ENCODE peak calls at places on chromosomes 12 and 14, in five cellular contexts. H is lower lobe of right lung, T is heart left ventricle, B is heart right ventricle, L is body of pancreas. P is an unnamed sample. For H3K9me3, the result is how much of the 10 kb centered on the place peaks cover.

GRCh38 chr12:114693532-114693931 is 9.6 kb upstream of the TBX3 start:
- DNase-seq in H (no peak), T (no peak), B (no peak), L (no peak), P (no peak)

GRCh38 chr14:58693048-58693447 is 55.3 kb downstream of the DACT1 start:
- DNase-seq in H (no peak), T (no peak), B (no peak), L (no peak), P (no peak)

GRCh38 chr12:82832091-82832490 is 145.4 kb downstream of the TMTC2 start:
- DNase-seq in H (no peak), T (no peak), B (no peak), L (no peak), P (no peak)

GRCh38 chr12:96233941-96234461 is 39.8 kb downstream of the ELK3 start:
- DNase-seq in H (peak), T (peak), B (peak), L (peak), P (peak)

GRCh38 chr14:74641581-74641980 is 29.5 kb upstream of the LTBP2 start:
- DNase-seq in H (no peak), T (no peak), B (no peak), L (no peak), P (no peak)

GRCh38 chr12:132117558-132117875 is 26.6 kb downstream of the DDX51 start:
- DNase-seq in H (no peak), T (no peak), B (no peak), L (no peak), P (no peak)

GRCh38 chr12:54052745-54053624 is 650 bp upstream of the HOXC4 start:
- DNase-seq in H (no peak), T (no peak), B (no peak), L (no peak), P (no peak)

GRCh38 chr14:51544901-51545300 is 106.8 kb upstream of the FRMD6 start:
- DNase-seq in H (no peak), T (no peak), B (no peak), L (no peak), P (no peak)

GRCh38 chr14:102280376-102280962 is 24.5 kb downstream of the MOK start:
- DNase-seq in H (no peak), T (no peak), B (no peak), L (no peak), P (no peak)

GRCh38 chr12:46664771-46665287 is 161.0 kb downstream of the SLC38A4 start:
- DNase-seq in H (no peak), T (no peak), B (no peak), L (no peak), P (peak)

GRCh38 chr12:117874842-117875434 is 93.9 kb downstream of the KSR2 start:
- DNase-seq in H (peak), T (peak), B (peak), L (peak), P (peak)

GRCh38 chr12:67558775-67559174 is 89.8 kb upstream of the DYRK2 start:
- DNase-seq in H (no peak), T (no peak), B (no peak), L (no peak), P (no peak)

GRCh38 chr12:67562513-67563287 is 85.8 kb upstream of the DYRK2 start:
- DNase-seq in H (no peak), T (no peak), B (no peak), L (no peak), P (no peak)

DNA sequence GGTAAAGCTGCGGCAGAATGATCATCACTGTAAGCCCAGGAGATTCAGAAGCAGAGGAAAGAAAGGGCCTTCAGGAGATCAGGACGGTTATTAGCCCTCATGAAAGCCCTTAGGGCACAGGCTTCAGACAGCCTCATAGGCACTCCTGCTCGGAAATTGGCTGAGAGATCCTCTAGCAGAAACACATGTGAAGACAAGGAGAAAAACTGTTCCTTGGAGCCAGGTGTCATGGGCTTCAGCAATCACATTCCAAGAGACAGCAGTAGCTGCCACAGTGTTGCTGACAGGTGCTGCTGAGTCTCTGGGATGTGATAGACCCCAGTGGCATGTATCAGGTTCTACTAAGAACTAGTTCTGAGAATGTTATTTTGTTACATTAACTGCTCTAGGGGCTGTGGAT is 88.8 kb upstream of the DYRK2 start:
- DNase-seq in H (no peak), T (no peak), B (no peak), L (no peak), P (no peak)
- H3K27ac ChIP-seq in H (no peak), T (no peak), B (no peak), L (no peak), P (no peak)

DNA sequence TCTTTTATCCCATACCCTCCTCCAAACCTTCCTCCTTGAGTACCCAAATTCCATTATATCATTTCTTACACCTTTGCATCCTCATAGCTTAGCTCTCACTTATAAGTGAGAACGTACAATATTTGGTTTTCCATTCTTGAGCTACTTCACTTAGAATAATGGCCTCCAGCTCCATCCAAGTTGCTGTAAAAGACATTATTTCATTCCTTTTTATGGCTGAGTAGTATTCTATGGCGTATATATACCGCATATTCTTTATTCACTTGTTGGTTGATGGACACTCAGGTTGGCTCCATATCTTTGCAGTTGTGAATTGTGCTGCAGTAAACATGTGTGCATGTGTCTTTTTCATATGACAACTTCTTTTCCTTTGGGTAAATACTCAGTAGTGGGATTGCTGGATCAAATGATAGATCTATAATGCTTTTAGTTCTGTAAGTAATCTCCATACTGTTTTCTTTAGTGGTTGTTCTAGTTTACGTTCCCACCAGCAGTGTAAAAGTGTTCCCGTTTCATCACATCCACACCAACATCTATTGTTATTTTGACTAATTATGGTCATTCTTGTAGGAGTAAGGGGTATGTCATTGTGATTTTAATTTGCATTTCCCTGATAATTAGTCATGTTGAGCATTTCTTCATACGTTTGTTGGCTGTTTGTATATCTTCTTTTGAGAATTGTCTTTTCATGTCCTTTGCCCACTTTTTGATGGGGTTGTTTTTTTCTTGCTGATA is 10.1 kb downstream of the RAB21 start:
- DNase-seq in H (no peak), T (no peak), B (no peak), L (no peak), P (no peak)
- H3K9me3 ChIP-seq in H (under half), T (under half), B (under half), L (under half), P (under half)

DNA sequence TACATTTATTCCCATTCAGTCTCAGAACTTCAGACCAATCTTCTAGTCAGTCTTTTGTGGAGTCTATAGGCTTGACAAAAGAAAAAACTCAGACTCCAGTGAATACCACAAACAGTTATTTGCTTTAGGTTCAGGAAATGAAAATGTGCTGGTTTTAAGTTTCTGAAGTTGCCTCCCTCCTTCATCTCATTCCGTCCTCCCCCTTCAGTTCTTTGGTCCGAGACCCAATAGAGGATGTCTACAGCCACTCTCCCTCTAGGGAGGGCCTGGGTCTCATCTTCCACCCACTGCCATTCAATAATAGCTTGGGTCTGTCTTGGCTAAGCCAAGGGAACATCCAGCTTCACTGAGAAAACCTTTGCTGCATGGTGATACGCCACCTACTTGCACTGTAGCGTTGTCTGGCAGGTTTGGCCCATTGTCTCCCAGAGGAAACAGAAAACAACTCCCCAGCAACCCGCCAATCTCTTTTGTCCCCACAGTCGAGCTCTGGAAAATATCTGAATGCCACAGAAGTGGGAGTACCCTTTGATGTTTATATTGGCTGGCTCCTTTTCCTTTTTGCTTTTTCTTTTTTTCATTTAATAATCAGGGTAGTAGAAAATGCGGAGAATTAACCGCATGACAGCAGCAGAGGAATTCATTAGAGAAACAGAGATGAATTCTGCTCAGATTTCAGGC is 380.0 kb downstream of the RAD51B start:
- DNase-seq in H (no peak), T (peak), B (peak), L (peak), P (peak)
- TF ChIP-seq CTCF in H (no peak), T (peak), B (no peak), L (no peak), P (peak)

GRCh38 chr14:89748004-89748403 is 206.5 kb downstream of the EFCAB11 start:
- DNase-seq in H (no peak), T (no peak), B (no peak), L (no peak), P (no peak)

GRCh38 chr14:89753828-89754439 is 200.6 kb downstream of the EFCAB11 start:
- DNase-seq in H (no peak), T (no peak), B (no peak), L (no peak), P (no peak)

GRCh38 chr14:89747146-89747545 is 207.4 kb downstream of the EFCAB11 start:
- DNase-seq in H (no peak), T (no peak), B (no peak), L (no peak), P (no peak)

GRCh38 chr14:89750909-89751502 is 203.5 kb downstream of the EFCAB11 start:
- DNase-seq in H (no peak), T (no peak), B (no peak), L (no peak), P (no peak)

DNA sequence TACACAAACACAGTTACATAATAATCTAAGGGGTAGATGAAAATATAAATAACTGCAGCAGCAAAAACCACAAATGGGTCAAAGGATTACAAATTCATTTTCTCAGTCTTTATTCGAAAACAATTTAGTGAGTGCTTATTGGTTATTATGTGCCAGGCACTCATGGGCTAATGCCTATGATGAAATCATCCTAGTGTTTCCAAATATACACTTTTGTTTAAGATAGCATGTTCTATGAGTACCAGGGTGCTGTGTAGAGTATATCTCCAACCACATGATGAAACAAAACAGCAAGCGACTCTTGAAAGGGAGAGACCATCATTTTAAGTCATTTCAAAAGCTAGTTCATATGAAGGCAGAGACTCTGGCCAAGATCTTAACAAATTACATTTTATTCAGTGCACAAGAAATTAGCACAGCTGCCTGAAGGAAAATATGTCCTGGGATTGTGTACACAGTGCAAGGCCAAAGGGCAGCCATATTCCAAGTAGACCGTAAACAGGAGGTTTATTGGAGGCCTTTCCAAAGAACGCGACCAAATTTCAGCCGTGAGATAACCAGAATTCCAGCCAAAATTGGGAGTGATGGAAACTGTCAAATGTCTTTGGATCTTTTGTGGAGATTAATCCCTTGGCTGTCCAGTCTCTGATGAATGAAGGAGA is 204.2 kb downstream of the EFCAB11 start:
- DNase-seq in H (no peak), T (no peak), B (no peak), L (no peak), P (no peak)
- H3K27ac ChIP-seq in H (no peak), T (no peak), B (no peak), L (no peak), P (no peak)